ENCODE peak calls at places on chromosomes 1 and 21, in five cellular contexts. One of them, this sample, is unnamed.

GRCh38 chr1:47584249-47584648 is 146.4 kb downstream of the FOXD2 start:
- DNase-seq in GM23338: no peak
- DNase-seq in A549: no peak
- DNase-seq in GM12878: no peak
- DNase-seq in HepG2: no peak
- DNase-seq in this sample: no peak

GRCh38 chr1:39727932-39728317 is 10.8 kb upstream of the PPIE start:
- DNase-seq in GM23338: no peak
- DNase-seq in A549: no peak
- DNase-seq in GM12878: no peak
- DNase-seq in HepG2: no peak
- DNase-seq in this sample: no peak

GRCh38 chr1:73948021-73948420 is 250.0 kb downstream of the LRRIQ3 start:
- DNase-seq in GM23338: no peak
- DNase-seq in A549: no peak
- DNase-seq in GM12878: no peak
- DNase-seq in HepG2: no peak
- DNase-seq in this sample: no peak

GRCh38 chr1:244096066-244096610 is 45.1 kb downstream of the ZBTB18 start:
- DNase-seq in GM23338: no peak
- DNase-seq in A549: no peak
- DNase-seq in GM12878: no peak
- DNase-seq in HepG2: no peak
- DNase-seq in this sample: no peak

GRCh38 chr1:236018885-236019453 is 45.9 kb downstream of the NID1 start:
- DNase-seq in GM23338: no peak
- DNase-seq in A549: no peak
- DNase-seq in GM12878: no peak
- DNase-seq in HepG2: no peak
- DNase-seq in this sample: no peak

GRCh38 chr21:35139382-35139715 is 90.2 kb upstream of the RUNX1 start:
- DNase-seq in GM23338: no peak
- DNase-seq in A549: no peak
- DNase-seq in GM12878: no peak
- DNase-seq in HepG2: no peak
- DNase-seq in this sample: no peak

GRCh38 chr21:10511116-10511515 is 10.3 kb upstream of the TPTE start:
- DNase-seq in GM23338: no peak
- DNase-seq in A549: no peak
- DNase-seq in GM12878: no peak
- DNase-seq in HepG2: no peak
- DNase-seq in this sample: no peak

GRCh38 chr1:107949467-107950253 is 15.3 kb downstream of the VAV3 start:
- DNase-seq in GM23338: no peak
- DNase-seq in A549: no peak
- DNase-seq in GM12878: peak
- DNase-seq in HepG2: no peak
- DNase-seq in this sample: no peak

GRCh38 chr1:1833916-1834325 is 55.7 kb upstream of the NADK start:
- DNase-seq in GM23338: no peak
- DNase-seq in A549: no peak
- DNase-seq in GM12878: peak
- DNase-seq in HepG2: peak
- DNase-seq in this sample: no peak

GRCh38 chr1:42723511-42723910 is 16.5 kb downstream of the CLDN19 start:
- DNase-seq in GM23338: no peak
- DNase-seq in A549: no peak
- DNase-seq in GM12878: no peak
- DNase-seq in HepG2: no peak
- DNase-seq in this sample: no peak

DNA sequence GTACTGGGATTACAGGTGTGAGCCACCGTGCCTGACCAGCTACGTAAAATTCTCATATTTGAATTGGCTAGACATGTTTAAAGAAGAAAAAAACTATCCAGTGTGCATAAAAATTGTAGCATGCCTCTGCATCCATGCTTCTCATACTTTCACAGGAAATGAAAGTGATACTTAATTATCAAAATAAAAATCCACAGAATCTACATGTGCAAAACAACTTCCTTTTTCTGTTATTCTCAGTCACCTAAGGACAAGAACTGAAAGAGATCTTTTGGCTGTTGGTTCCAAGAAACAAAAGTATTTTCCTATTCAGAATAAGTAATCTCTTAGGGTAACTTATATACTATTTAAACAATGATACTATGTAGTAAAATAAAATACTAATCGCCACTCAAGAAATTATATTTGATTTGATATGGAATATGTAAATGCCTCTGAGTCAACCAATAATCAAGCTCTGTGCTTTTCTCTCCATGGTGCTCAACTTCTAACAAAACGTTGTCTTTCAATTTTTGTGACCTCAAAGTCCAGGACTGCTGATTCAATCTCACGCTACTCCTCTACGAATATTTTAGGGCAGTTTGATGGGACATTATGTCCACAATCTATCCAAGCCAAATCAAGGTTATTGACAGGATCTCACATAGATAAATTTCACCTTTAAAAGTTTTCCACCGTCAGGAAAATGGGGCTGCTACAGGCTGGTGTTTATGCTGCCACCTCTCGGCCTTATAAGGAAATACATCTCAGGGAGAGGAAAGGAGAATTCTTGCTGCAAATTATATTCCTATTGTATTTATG is 102.7 kb downstream of the ZNF281 start:
- DNase-seq in GM23338: peak
- DNase-seq in A549: peak
- DNase-seq in GM12878: peak
- DNase-seq in HepG2: peak
- DNase-seq in this sample: peak
- TF ChIP-seq JUNB in GM23338: no peak
- TF ChIP-seq JUNB in A549: no peak
- TF ChIP-seq JUNB in GM12878: peak
- TF ChIP-seq JUNB in HepG2: no peak
- TF ChIP-seq JUNB in this sample: no peak

GRCh38 chr1:162019006-162019405 is 4.7 kb downstream of the OLFML2B start:
- DNase-seq in GM23338: no peak
- DNase-seq in A549: no peak
- DNase-seq in GM12878: no peak
- DNase-seq in HepG2: no peak
- DNase-seq in this sample: no peak
- TF ChIP-seq JUNB in GM23338: no peak
- TF ChIP-seq JUNB in A549: no peak
- TF ChIP-seq JUNB in GM12878: no peak
- TF ChIP-seq JUNB in HepG2: no peak
- TF ChIP-seq JUNB in this sample: no peak

GRCh38 chr1:24400065-24400464 is 13.5 kb downstream of the STPG1 start:
- DNase-seq in GM23338: no peak
- DNase-seq in A549: no peak
- DNase-seq in GM12878: no peak
- DNase-seq in HepG2: no peak
- DNase-seq in this sample: no peak
- TF ChIP-seq JUNB in GM23338: no peak
- TF ChIP-seq JUNB in A549: no peak
- TF ChIP-seq JUNB in GM12878: no peak
- TF ChIP-seq JUNB in HepG2: no peak
- TF ChIP-seq JUNB in this sample: no peak

DNA sequence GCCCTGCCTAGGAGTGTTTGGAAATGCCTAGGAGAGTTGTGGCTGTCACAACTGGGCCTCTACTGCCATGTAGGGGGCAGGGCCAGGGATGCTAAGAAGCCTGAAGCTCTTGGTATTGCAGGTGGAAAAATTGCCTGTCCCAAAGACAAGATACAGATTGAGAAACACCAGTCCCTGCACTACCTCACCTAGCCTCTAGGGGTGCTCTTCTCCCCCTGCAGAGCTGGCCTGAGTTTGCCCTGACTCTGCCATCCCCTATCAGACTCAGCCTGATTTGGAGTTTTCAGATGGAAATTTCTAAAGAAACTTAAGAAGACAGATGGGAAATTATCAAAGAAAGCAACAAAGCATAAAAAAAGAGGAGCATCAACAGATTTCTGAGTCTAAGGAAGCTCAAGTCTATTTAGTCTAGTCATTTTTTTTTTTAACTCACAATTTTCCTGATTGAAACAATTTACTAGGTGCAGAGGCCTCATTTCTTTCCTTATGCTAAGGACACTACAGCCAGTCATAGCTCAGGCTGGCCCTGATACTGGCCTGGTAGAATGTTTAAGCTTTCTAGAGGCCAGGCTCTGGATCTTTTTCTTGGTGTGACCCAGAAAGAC is 61.4 kb upstream of the LRRN2 start:
- DNase-seq in GM23338: peak
- DNase-seq in A549: peak
- DNase-seq in GM12878: no peak
- DNase-seq in HepG2: peak
- DNase-seq in this sample: peak
- TF ChIP-seq JUNB in GM23338: no peak
- TF ChIP-seq JUNB in A549: no peak
- TF ChIP-seq JUNB in GM12878: no peak
- TF ChIP-seq JUNB in HepG2: no peak
- TF ChIP-seq JUNB in this sample: no peak

DNA sequence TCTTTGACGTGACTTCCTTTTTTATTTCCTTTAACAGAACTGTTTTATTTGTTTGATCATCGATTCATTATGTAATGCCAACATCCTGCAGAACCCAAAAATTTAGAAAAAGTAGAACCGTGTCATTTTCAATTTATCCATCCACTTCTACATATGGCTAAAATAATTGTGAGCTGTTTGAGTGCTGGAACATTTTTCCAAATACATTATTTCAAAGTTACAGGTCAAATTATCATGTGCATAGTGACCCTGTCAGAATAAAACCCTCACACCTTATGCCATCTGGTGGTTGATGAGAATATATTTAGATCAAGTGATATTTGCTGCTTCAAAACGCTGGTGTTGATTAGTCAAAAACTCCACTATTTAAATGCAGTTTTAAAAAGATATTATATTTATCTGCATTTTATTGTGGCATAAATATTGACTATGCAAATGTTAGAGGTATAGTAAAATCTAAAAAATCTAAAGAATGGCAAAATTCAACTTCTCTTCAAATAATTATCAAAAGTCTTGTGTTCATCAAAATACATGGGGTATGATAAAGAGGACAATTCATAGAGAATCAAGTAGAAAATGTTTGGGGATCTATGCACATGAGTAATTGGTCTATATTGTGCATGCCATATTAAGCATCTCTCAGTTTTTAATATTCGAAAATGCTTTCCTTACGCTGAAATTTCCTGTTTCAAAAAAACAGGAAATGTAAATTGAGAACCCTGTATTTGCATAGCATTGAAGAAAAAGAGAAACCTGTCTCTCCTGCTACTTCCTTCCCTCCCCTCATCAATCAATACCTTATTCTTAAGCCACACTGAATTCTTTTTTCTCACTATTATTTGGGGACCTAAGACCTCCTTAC is 39.7 kb downstream of the UBE2U start:
- DNase-seq in GM23338: peak
- DNase-seq in A549: peak
- DNase-seq in GM12878: no peak
- DNase-seq in HepG2: peak
- DNase-seq in this sample: no peak
- TF ChIP-seq JUNB in GM23338: no peak
- TF ChIP-seq JUNB in A549: no peak
- TF ChIP-seq JUNB in GM12878: no peak
- TF ChIP-seq JUNB in HepG2: no peak
- TF ChIP-seq JUNB in this sample: no peak